ENCODE peak calls at places on chromosomes 16 and 17, in seven cellular contexts. A is D721Med, T is fibroblast of villous mesenchyme, L is endodermal cell, M is K562, W is AG09309, G is AG04450. C is an unnamed sample.

GRCh38 chr17:21345236-21345635 is 30.9 kb upstream of the KCNJ12 start:
- DNase-seq in T (no peak), W (no peak), G (no peak), A (no peak), L (peak), M (no peak), C (peak)

GRCh38 chr17:76382305-76382802 is 2.1 kb upstream of the SPHK1 start:
- DNase-seq in A (no peak), G (no peak), L (peak), T (peak), W (no peak), M (peak), C (peak)

GRCh38 chr16:79509221-79509631 is 91.3 kb downstream of the MAF start:
- DNase-seq in M (no peak), W (no peak), T (no peak), L (peak), G (no peak), A (no peak), C (no peak)

GRCh38 chr17:6539871-6540270 is 16.5 kb downstream of the PITPNM3 start:
- DNase-seq in G (no peak), T (no peak), M (no peak), W (no peak), L (peak), A (no peak), C (no peak)

GRCh38 chr17:75697651-75698291 is 23.5 kb upstream of the ITGB4 start:
- DNase-seq in G (no peak), T (no peak), A (peak), W (no peak), L (no peak), M (no peak), C (peak)

GRCh38 chr17:2723997-2724782 is 12.6 kb upstream of the CLUH start:
- DNase-seq in A (no peak), T (no peak), M (peak), G (no peak), L (peak), W (no peak), C (peak)

GRCh38 chr16:88264641-88265285 is 118.0 kb upstream of the ZNF469 start:
- DNase-seq in L (peak), T (peak), M (peak), W (no peak), A (no peak), G (peak), C (peak)

GRCh38 chr17:31907342-31907975 is 6.0 kb upstream of the UTP6 start:
- DNase-seq in L (peak), W (peak), G (peak), T (peak), M (no peak), A (no peak), C (no peak)

GRCh38 chr17:83200746-83201145 is 121.3 kb downstream of the METRNL start:
- DNase-seq in T (no peak), M (no peak), W (no peak), L (no peak), A (no peak), G (no peak), C (peak)

GRCh38 chr16:87216824-87217205 is 100.4 kb downstream of the C16orf95 start:
- DNase-seq in A (no peak), G (no peak), M (no peak), L (no peak), W (no peak), T (no peak), C (no peak)

GRCh38 chr16:10961231-10961630 is 16.9 kb downstream of the CLEC16A start:
- DNase-seq in G (peak), T (peak), A (no peak), L (no peak), M (no peak), W (no peak), C (no peak)

GRCh38 chr17:9236286-9237052 is 215.2 kb downstream of the NTN1 start:
- DNase-seq in M (no peak), A (no peak), L (no peak), T (no peak), W (no peak), G (no peak), C (peak)

GRCh38 chr16:85204242-85205010 is 92.2 kb upstream of the CIBAR2 start:
- DNase-seq in L (no peak), T (peak), M (no peak), A (no peak), W (peak), G (peak), C (no peak)

GRCh38 chr17:67488161-67488560 is 111.1 kb downstream of the PITPNC1 start:
- DNase-seq in L (peak), A (no peak), T (peak), W (no peak), M (no peak), G (no peak), C (no peak)

GRCh38 chr16:69276143-69277115 is 34.7 kb upstream of the VPS4A start:
- DNase-seq in M (no peak), L (no peak), G (peak), T (peak), W (peak), A (no peak), C (no peak)

GRCh38 chr16:27318399-27319256 is 4.9 kb downstream of the IL4R start:
- DNase-seq in G (no peak), W (no peak), T (peak), L (peak), M (no peak), A (no peak), C (peak)

GRCh38 chr17:74631468-74632195 is 8.1 kb upstream of the CD300E start:
- DNase-seq in G (no peak), M (no peak), A (no peak), T (peak), W (peak), L (peak), C (no peak)

GRCh38 chr16:86364653-86365380 is 145.5 kb upstream of the FOXF1 start:
- DNase-seq in A (no peak), T (no peak), M (no peak), G (no peak), W (no peak), L (no peak), C (no peak)

GRCh38 chr16:11688520-11688886 is 20.2 kb downstream of the SNN start:
- DNase-seq in T (no peak), A (no peak), M (no peak), G (no peak), W (no peak), L (no peak), C (no peak)

GRCh38 chr16:13231365-13231764 is 330.0 kb downstream of the SHISA9 start:
- DNase-seq in W (no peak), T (no peak), G (no peak), L (peak), A (no peak), M (no peak), C (no peak)

GRCh38 chr17:20234266-20234665 is 225.1 kb downstream of the SPECC1 start:
- DNase-seq in W (no peak), M (no peak), A (no peak), G (no peak), T (no peak), L (no peak), C (no peak)

GRCh38 chr16:57203451-57203850 is 17.3 kb downstream of the RSPRY1 start:
- DNase-seq in A (no peak), L (no peak), M (no peak), T (no peak), G (no peak), W (no peak), C (no peak)

GRCh38 chr16:12020007-12020406 is 43.5 kb downstream of the SNX29 start:
- DNase-seq in G (no peak), L (no peak), T (no peak), M (no peak), W (no peak), A (no peak), C (no peak)

GRCh38 chr16:90018297-90019200 is 707 bp downstream of the DBNDD1 start:
- DNase-seq in M (peak), G (no peak), L (peak), W (no peak), T (no peak), A (no peak), C (no peak)

GRCh38 chr17:65533056-65533745 is 28.2 kb downstream of the AXIN2 start:
- DNase-seq in M (no peak), W (no peak), G (no peak), L (no peak), T (no peak), A (no peak), C (no peak)

DNA sequence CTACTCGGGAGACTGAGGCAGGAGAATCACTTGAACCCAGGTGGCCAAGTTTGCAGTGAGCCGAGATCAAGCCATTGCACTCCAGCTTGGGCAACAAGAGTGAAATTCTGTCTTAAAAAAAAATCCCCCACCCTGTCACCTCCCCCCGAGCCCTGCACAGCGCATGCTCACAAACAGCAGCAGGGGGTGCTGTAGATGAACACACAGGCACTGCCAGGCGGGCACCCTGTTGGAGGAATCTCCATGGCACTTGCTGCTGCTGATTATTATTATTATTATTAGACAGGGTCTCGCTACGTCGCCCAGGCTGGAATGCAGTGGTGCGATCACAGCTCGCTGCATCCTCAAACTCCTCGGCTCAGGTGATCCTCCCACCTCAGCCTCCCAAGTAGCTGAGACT is 24.6 kb downstream of the FZD2 start:
- DNase-seq in T (no peak), W (no peak), L (no peak), M (no peak), A (no peak), G (no peak), C (peak)
- TF ChIP-seq CTCF in T (peak), W (peak), L (peak), M (peak), A (peak), G (peak), C (no peak)

DNA sequence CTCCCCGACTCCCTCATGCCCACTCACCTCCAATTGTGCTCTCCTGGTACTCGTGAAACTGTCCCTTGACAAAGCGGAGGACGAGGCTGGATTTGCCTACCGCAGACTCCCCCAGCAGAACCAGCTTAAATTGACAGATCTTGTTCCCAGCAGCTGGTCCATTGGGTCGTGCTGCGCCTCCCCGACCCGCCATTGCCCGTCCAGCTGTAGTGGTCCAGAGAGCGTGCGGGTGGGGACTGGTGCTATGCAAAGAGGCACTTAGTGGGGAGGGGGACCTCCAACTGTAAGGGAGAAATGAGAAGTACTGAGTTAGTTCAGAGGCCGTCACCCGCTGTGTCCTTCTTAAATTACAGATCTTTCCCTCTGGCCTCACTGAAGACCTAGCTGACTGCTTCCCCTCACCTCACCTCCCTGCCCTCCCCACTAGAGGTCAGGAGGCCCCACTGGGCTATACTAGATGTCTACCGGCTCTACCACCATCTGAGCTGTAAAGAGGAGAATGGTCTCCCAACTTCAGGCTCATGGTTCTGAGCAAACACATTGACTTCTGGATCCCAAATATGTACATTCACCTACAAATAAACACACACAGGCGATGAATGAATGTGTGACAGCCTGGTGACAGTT is 7.8 kb downstream of the HSPB9 start:
- DNase-seq in L (peak), T (no peak), A (no peak), M (no peak), W (no peak), G (no peak), C (no peak)
- TF ChIP-seq CTCF in L (peak), T (no peak), A (no peak), M (peak), W (no peak), G (no peak), C (peak)

GRCh38 chr17:77914440-77915254 is 43.9 kb upstream of the TNRC6C start:
- DNase-seq in M (no peak), W (no peak), A (no peak), L (peak), G (no peak), T (no peak), C (no peak)
- TF ChIP-seq CTCF in M (peak), W (no peak), A (no peak), L (peak), G (no peak), T (no peak), C (peak)

GRCh38 chr16:66176111-66176510 is 190.4 kb upstream of the CDH5 start:
- DNase-seq in A (no peak), T (no peak), L (peak), M (no peak), W (no peak), G (no peak), C (no peak)
- TF ChIP-seq CTCF in A (no peak), T (no peak), L (no peak), M (no peak), W (no peak), G (no peak), C (no peak)

GRCh38 chr16:31117384-31118222 is at the start of gene KAT8:
- DNase-seq in G (peak), A (peak), W (peak), M (peak), L (peak), T (peak), C (peak)
- TF ChIP-seq CTCF in G (no peak), A (no peak), W (no peak), M (no peak), L (no peak), T (no peak), C (no peak)

DNA sequence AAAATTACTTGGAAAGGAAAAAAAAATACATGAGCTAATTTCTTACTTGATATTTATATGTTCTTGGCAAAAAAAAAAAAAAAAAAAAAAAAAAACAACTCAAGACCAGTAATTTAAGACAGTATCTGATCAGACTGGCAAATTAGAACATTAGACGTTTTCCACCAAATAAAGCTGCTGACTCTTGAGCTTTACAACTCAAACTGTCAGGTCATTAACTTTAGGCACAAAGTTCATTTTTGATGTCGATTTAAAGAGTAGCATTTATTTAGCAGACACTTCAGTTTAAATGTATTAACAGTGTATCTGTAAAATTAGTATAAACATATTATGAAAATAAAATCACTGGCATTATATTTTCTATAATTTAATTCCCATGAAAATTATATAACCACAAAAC is 66.7 kb downstream of the NCOR1 start:
- DNase-seq in T (no peak), W (no peak), G (no peak), A (no peak), M (no peak), L (no peak), C (no peak)
- TF ChIP-seq CTCF in T (no peak), W (no peak), G (no peak), A (no peak), M (no peak), L (no peak), C (no peak)